ENCODE peak calls at places on chromosomes 11 and 22, in nine cellular contexts. P is fibroblast of lung, H is IMR-90, T is RWPE1, I is dorsolateral prefrontal cortex, Q is neural progenitor cell, N is CD14-positive monocyte, L is fibroblast of the aortic adventitia, J is GM23338. V is an unnamed sample.

GRCh38 chr22:44207173-44207980 is 26.7 kb downstream of the PARVG start:
- DNase-seq in P (no peak), H (no peak), T (no peak), I (no peak), Q (no peak), N (no peak), L (no peak), J (no peak), V (no peak)

GRCh38 chr11:100872951-100873350 is 185.9 kb downstream of the ARHGAP42 start:
- DNase-seq in P (peak; percentile 48), H (no peak), T (no peak), I (no peak), Q (no peak), N (no peak), L (no peak), J (no peak), V (no peak)

GRCh38 chr11:113014262-113014661 is 53.0 kb downstream of the NCAM1 start:
- DNase-seq in P (no peak), H (no peak), T (no peak), I (no peak), Q (no peak), N (no peak), L (no peak), J (no peak), V (no peak)

GRCh38 chr11:102788334-102789035 is 8.1 kb upstream of the MMP10 start:
- DNase-seq in P (peak; percentile 24), H (peak; percentile 27), T (no peak), I (no peak), Q (no peak), N (no peak), L (peak; percentile 52), J (no peak), V (no peak)

GRCh38 chr22:45318168-45318557 is 8.4 kb downstream of the FAM118A start:
- DNase-seq in P (peak; percentile 93), H (peak; percentile 97), T (peak; percentile 42), I (peak; percentile 64), Q (peak; percentile 75), N (peak; percentile 88), L (peak; percentile 98), J (peak; percentile 72), V (peak; percentile 98)

GRCh38 chr11:73308963-73309960 is 1.2 kb downstream of the ARHGEF17 start:
- DNase-seq in P (peak; percentile 98), H (peak; percentile 96), T (peak; percentile 89), I (no peak), Q (peak; percentile 95), N (peak; percentile 63), L (peak; percentile 95), J (peak; percentile 96), V (peak; percentile 99)

GRCh38 chr11:66697988-66698387 is 20.3 kb upstream of the RBM4B start:
- DNase-seq in P (no peak), H (no peak), T (no peak), I (no peak), Q (no peak), N (no peak), L (no peak), J (no peak), V (no peak)

GRCh38 chr11:65125197-65126056 is 3.3 kb downstream of the MRPL49 start:
- DNase-seq in P (no peak), H (no peak), T (no peak), I (no peak), Q (no peak), N (no peak), L (no peak), J (no peak), V (no peak)

GRCh38 chr11:126153999-126154398 is 57.5 kb downstream of the RPUSD4 start:
- DNase-seq in P (peak; percentile 83), H (peak; percentile 92), T (no peak), I (no peak), Q (peak; percentile 82), N (no peak), L (peak; percentile 46), J (no peak), V (peak; percentile 18)

GRCh38 chr11:96314326-96315050 is 28.5 kb downstream of the MAML2 start:
- DNase-seq in P (peak; percentile 92), H (peak; percentile 72), T (peak; percentile 42), I (no peak), Q (no peak), N (no peak), L (peak; percentile 66), J (no peak), V (peak; percentile 74)

GRCh38 chr22:17366329-17366728 is 2.9 kb upstream of the CECR2 start:
- DNase-seq in P (no peak), H (no peak), T (no peak), I (no peak), Q (no peak), N (no peak), L (no peak), J (no peak), V (no peak)

GRCh38 chr22:45007946-45008852 is 1.6 kb downstream of the PHF21B start:
- DNase-seq in P (peak; percentile 15), H (no peak), T (no peak), I (no peak), Q (peak; percentile 89), N (no peak), L (no peak), J (peak; percentile 82), V (no peak)

GRCh38 chr22:50304528-50305392 is 2.7 kb downstream of the PLXNB2 start:
- DNase-seq in P (peak; percentile 62), H (no peak), T (peak; percentile 71), I (peak; percentile 68), Q (no peak), N (peak; percentile 96), L (peak; percentile 60), J (no peak), V (no peak)

GRCh38 chr11:10990637-10991036 is 132.8 kb upstream of the ZBED5 start:
- DNase-seq in P (peak; percentile 7), H (no peak), T (no peak), I (no peak), Q (no peak), N (no peak), L (peak; percentile 65), J (no peak), V (no peak)

GRCh38 chr11:123518496-123519054 is 88.5 kb downstream of the GRAMD1B start:
- DNase-seq in P (no peak), H (no peak), T (no peak), I (no peak), Q (no peak), N (no peak), L (no peak), J (no peak), V (no peak)

GRCh38 chr11:10122337-10123197 is 171.5 kb downstream of the SBF2 start:
- DNase-seq in P (peak; percentile 93), H (peak; percentile 57), T (peak; percentile 85), I (no peak), Q (no peak), N (no peak), L (peak; percentile 53), J (peak; percentile 5), V (peak; percentile 85)

GRCh38 chr11:32892355-32893090 is at the start of gene QSER1:
- DNase-seq in P (peak; percentile 53), H (peak; percentile 41), T (peak; percentile 85), I (peak; percentile 63), Q (peak; percentile 88), N (peak; percentile 50), L (peak; percentile 29), J (peak; percentile 75), V (peak; percentile 48)

GRCh38 chr11:32893947-32894827 is 1.6 kb downstream of the QSER1 start:
- DNase-seq in P (peak; percentile 93), H (peak; percentile 82), T (peak; percentile 80), I (no peak), Q (peak; percentile 69), N (no peak), L (peak; percentile 81), J (peak; percentile 76), V (peak; percentile 90)

GRCh38 chr11:32891657-32892354 is 805 bp upstream of the QSER1 start:
- DNase-seq in P (peak; percentile 42), H (no peak), T (no peak), I (no peak), Q (no peak), N (no peak), L (peak; percentile 15), J (peak; percentile 79), V (peak; percentile 23)

GRCh38 chr11:32895471-32895870 is 2.9 kb downstream of the QSER1 start:
- DNase-seq in P (no peak), H (no peak), T (no peak), I (no peak), Q (no peak), N (no peak), L (no peak), J (no peak), V (no peak)

GRCh38 chr11:32893091-32893946 is 708 bp downstream of the QSER1 start:
- DNase-seq in P (peak; percentile 46), H (peak; percentile 26), T (peak; percentile 48), I (peak; percentile 44), Q (peak; percentile 92), N (peak; percentile 45), L (peak; percentile 23), J (peak; percentile 82), V (peak; percentile 51)
- TF ChIP-seq CTCF in P (peak; percentile 43), H (peak; percentile 51), T (peak; percentile 63), I (peak; percentile 39), Q (peak; percentile 71), N (peak; percentile 64), L (peak; percentile 54), J (peak; percentile 56), V (peak; percentile 50)

GRCh38 chr11:134030853-134031252 is 38.0 kb upstream of the JAM3 start:
- DNase-seq in P (no peak), H (no peak), T (no peak), I (no peak), Q (peak; percentile 57), N (no peak), L (no peak), J (peak; percentile 69), V (no peak)
- TF ChIP-seq CTCF in P (peak; percentile 7), H (no peak), T (no peak), I (no peak), Q (peak; percentile 63), N (no peak), L (no peak), J (peak; percentile 80), V (peak; percentile 28)

DNA sequence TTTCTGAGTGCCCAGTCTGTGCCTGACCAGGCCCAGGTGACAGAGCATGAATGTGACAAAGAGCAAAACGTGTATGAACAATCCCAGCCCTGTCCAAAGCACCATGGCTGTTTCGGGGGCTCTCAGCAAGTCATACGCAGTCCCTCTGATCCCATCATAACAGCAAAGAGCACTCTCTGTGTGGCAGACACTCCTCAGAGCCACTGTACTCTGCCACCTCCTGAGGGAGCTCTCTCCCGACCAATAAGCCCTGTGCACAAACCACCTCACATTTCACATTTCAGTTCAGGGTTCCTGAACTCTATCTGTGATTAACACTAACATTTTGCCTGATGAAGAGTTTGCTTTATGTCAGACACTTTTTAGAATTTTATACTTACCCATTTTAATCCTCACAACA is 6.6 kb downstream of the DGCR2 start:
- DNase-seq in P (no peak), H (no peak), T (no peak), I (no peak), Q (no peak), N (no peak), L (no peak), J (no peak), V (peak; percentile 17)
- TF ChIP-seq CTCF in P (no peak), H (peak; percentile 13), T (no peak), I (no peak), Q (no peak), N (no peak), L (no peak), J (peak; percentile 41), V (peak; percentile 53)

DNA sequence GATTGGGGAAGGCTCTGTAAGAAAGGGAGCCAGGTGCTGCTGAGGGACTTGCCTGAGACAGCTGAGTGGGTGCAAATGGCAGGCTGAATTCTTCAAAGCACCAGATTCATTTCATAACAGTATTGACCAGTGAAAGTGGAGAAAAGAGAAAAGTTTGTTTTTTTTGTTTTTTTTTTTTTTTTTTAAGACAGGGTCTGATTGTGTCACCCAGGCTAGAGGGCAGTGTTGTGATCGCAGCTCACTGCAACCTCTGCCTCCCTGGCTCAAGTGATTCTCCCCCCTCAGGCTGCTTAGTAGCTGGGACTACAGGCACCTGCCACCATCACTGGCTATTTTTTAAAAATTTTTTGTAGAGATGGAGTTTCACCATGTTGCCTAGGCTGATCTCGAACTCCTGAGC is 494.0 kb downstream of the MIAT start:
- DNase-seq in P (no peak), H (no peak), T (no peak), I (no peak), Q (peak; percentile 46), N (no peak), L (no peak), J (peak; percentile 44), V (no peak)
- TF ChIP-seq CTCF in P (no peak), H (no peak), T (no peak), I (no peak), Q (peak; percentile 26), N (peak; percentile 12), L (no peak), J (peak; percentile 58), V (peak; percentile 1)

V was measured in choroid plexus epithelial cell.